ENCODE peak calls at places on chromosomes 12 and 14, in seven cellular contexts. One of them, this sample, is unnamed.

GRCh38 chr14:26596722-26597030 is 1.2 kb downstream of the NOVA1 start:
- DNase-seq in left ventricle myocardium inferior: peak
- DNase-seq in HFF-Myc: no peak
- DNase-seq in H7: no peak
- DNase-seq in AG04450: no peak
- DNase-seq in choroid plexus epithelial cell: no peak
- DNase-seq in testis: peak
- DNase-seq in this sample: no peak

GRCh38 chr14:77973246-77973645 is 173.3 kb downstream of the ADCK1 start:
- DNase-seq in left ventricle myocardium inferior: no peak
- DNase-seq in HFF-Myc: no peak
- DNase-seq in H7: no peak
- DNase-seq in AG04450: no peak
- DNase-seq in choroid plexus epithelial cell: no peak
- DNase-seq in testis: no peak
- DNase-seq in this sample: no peak

GRCh38 chr12:20596036-20596435 is 99.1 kb upstream of the SLCO1C1 start:
- DNase-seq in left ventricle myocardium inferior: no peak
- DNase-seq in HFF-Myc: no peak
- DNase-seq in H7: no peak
- DNase-seq in AG04450: no peak
- DNase-seq in choroid plexus epithelial cell: no peak
- DNase-seq in testis: no peak
- DNase-seq in this sample: no peak

GRCh38 chr12:64744422-64745258 is 14.6 kb downstream of the GNS start:
- DNase-seq in left ventricle myocardium inferior: no peak
- DNase-seq in HFF-Myc: no peak
- DNase-seq in H7: no peak
- DNase-seq in AG04450: no peak
- DNase-seq in choroid plexus epithelial cell: peak
- DNase-seq in testis: no peak
- DNase-seq in this sample: no peak

GRCh38 chr14:21525571-21525970 is 575 bp downstream of the SALL2 start:
- DNase-seq in left ventricle myocardium inferior: no peak
- DNase-seq in HFF-Myc: no peak
- DNase-seq in H7: no peak
- DNase-seq in AG04450: no peak
- DNase-seq in choroid plexus epithelial cell: peak
- DNase-seq in testis: no peak
- DNase-seq in this sample: no peak

GRCh38 chr12:94879542-94879941 is 124.0 kb downstream of the NDUFA12 start:
- DNase-seq in left ventricle myocardium inferior: no peak
- DNase-seq in HFF-Myc: peak
- DNase-seq in H7: peak
- DNase-seq in AG04450: no peak
- DNase-seq in choroid plexus epithelial cell: peak
- DNase-seq in testis: no peak
- DNase-seq in this sample: no peak

GRCh38 chr12:47021298-47021697 is 58.1 kb upstream of the PCED1B start:
- DNase-seq in left ventricle myocardium inferior: no peak
- DNase-seq in HFF-Myc: peak
- DNase-seq in H7: no peak
- DNase-seq in AG04450: peak
- DNase-seq in choroid plexus epithelial cell: peak
- DNase-seq in testis: no peak
- DNase-seq in this sample: no peak

GRCh38 chr12:119115296-119115905 is 63.3 kb upstream of the HSPB8 start:
- DNase-seq in left ventricle myocardium inferior: no peak
- DNase-seq in HFF-Myc: no peak
- DNase-seq in H7: peak
- DNase-seq in AG04450: peak
- DNase-seq in choroid plexus epithelial cell: peak
- DNase-seq in testis: peak
- DNase-seq in this sample: no peak

GRCh38 chr12:116241157-116241772 is 36.2 kb downstream of the MED13L start:
- DNase-seq in left ventricle myocardium inferior: no peak
- DNase-seq in HFF-Myc: no peak
- DNase-seq in H7: no peak
- DNase-seq in AG04450: no peak
- DNase-seq in choroid plexus epithelial cell: peak
- DNase-seq in testis: no peak
- DNase-seq in this sample: no peak

GRCh38 chr14:63438065-63438757 is 105.0 kb downstream of the PPP2R5E start:
- DNase-seq in left ventricle myocardium inferior: peak
- DNase-seq in HFF-Myc: peak
- DNase-seq in H7: peak
- DNase-seq in AG04450: peak
- DNase-seq in choroid plexus epithelial cell: peak
- DNase-seq in testis: peak
- DNase-seq in this sample: no peak

GRCh38 chr12:124994435-124994975 is 1.1 kb downstream of the BRI3BP start:
- DNase-seq in left ventricle myocardium inferior: no peak
- DNase-seq in HFF-Myc: no peak
- DNase-seq in H7: peak
- DNase-seq in AG04450: no peak
- DNase-seq in choroid plexus epithelial cell: no peak
- DNase-seq in testis: no peak
- DNase-seq in this sample: peak

GRCh38 chr12:110247340-110248095 is 33.5 kb upstream of the ATP2A2 start:
- DNase-seq in left ventricle myocardium inferior: peak
- DNase-seq in HFF-Myc: no peak
- DNase-seq in H7: no peak
- DNase-seq in AG04450: no peak
- DNase-seq in choroid plexus epithelial cell: peak
- DNase-seq in testis: no peak
- DNase-seq in this sample: no peak

GRCh38 chr12:108700833-108701450 is 30.4 kb downstream of the CORO1C start:
- DNase-seq in left ventricle myocardium inferior: no peak
- DNase-seq in HFF-Myc: no peak
- DNase-seq in H7: no peak
- DNase-seq in AG04450: no peak
- DNase-seq in choroid plexus epithelial cell: no peak
- DNase-seq in testis: no peak
- DNase-seq in this sample: no peak

GRCh38 chr12:121038861-121039654 is at the start of gene OASL:
- DNase-seq in left ventricle myocardium inferior: no peak
- DNase-seq in HFF-Myc: no peak
- DNase-seq in H7: no peak
- DNase-seq in AG04450: no peak
- DNase-seq in choroid plexus epithelial cell: peak
- DNase-seq in testis: no peak
- DNase-seq in this sample: peak

GRCh38 chr14:91202234-91202974 is 42.1 kb downstream of the GPR68 start:
- DNase-seq in left ventricle myocardium inferior: peak
- DNase-seq in HFF-Myc: no peak
- DNase-seq in H7: no peak
- DNase-seq in AG04450: no peak
- DNase-seq in choroid plexus epithelial cell: no peak
- DNase-seq in testis: peak
- DNase-seq in this sample: peak

GRCh38 chr14:26709019-26709418 is 111.2 kb upstream of the NOVA1 start:
- DNase-seq in left ventricle myocardium inferior: no peak
- DNase-seq in HFF-Myc: no peak
- DNase-seq in H7: no peak
- DNase-seq in AG04450: no peak
- DNase-seq in choroid plexus epithelial cell: no peak
- DNase-seq in testis: no peak
- DNase-seq in this sample: no peak

GRCh38 chr14:88934231-88934898 is 109.9 kb downstream of the TTC8 start:
- DNase-seq in left ventricle myocardium inferior: no peak
- DNase-seq in HFF-Myc: no peak
- DNase-seq in H7: no peak
- DNase-seq in AG04450: peak
- DNase-seq in choroid plexus epithelial cell: peak
- DNase-seq in testis: no peak
- DNase-seq in this sample: no peak

GRCh38 chr14:58072288-58073071 is 79.5 kb downstream of the ARMH4 start:
- DNase-seq in left ventricle myocardium inferior: no peak
- DNase-seq in HFF-Myc: no peak
- DNase-seq in H7: peak
- DNase-seq in AG04450: peak
- DNase-seq in choroid plexus epithelial cell: peak
- DNase-seq in testis: peak
- DNase-seq in this sample: no peak

GRCh38 chr12:84913151-84913550 is 552 bp upstream of the SLC6A15 start:
- DNase-seq in left ventricle myocardium inferior: no peak
- DNase-seq in HFF-Myc: no peak
- DNase-seq in H7: peak
- DNase-seq in AG04450: no peak
- DNase-seq in choroid plexus epithelial cell: peak
- DNase-seq in testis: peak
- DNase-seq in this sample: no peak
- H3K4me3 ChIP-seq in left ventricle myocardium inferior: peak
- H3K4me3 ChIP-seq in HFF-Myc: peak
- H3K4me3 ChIP-seq in H7: peak
- H3K4me3 ChIP-seq in AG04450: peak
- H3K4me3 ChIP-seq in choroid plexus epithelial cell: peak
- H3K4me3 ChIP-seq in testis: peak
- H3K4me3 ChIP-seq in this sample: no peak

GRCh38 chr14:105570482-105570881 is 44.1 kb downstream of the TMEM121 start:
- DNase-seq in left ventricle myocardium inferior: no peak
- DNase-seq in HFF-Myc: no peak
- DNase-seq in H7: no peak
- DNase-seq in AG04450: no peak
- DNase-seq in choroid plexus epithelial cell: no peak
- DNase-seq in testis: no peak
- DNase-seq in this sample: no peak

GRCh38 chr14:105563347-105563737 is 37.0 kb downstream of the TMEM121 start:
- DNase-seq in left ventricle myocardium inferior: no peak
- DNase-seq in HFF-Myc: no peak
- DNase-seq in H7: no peak
- DNase-seq in AG04450: no peak
- DNase-seq in choroid plexus epithelial cell: no peak
- DNase-seq in testis: no peak
- DNase-seq in this sample: no peak

DNA sequence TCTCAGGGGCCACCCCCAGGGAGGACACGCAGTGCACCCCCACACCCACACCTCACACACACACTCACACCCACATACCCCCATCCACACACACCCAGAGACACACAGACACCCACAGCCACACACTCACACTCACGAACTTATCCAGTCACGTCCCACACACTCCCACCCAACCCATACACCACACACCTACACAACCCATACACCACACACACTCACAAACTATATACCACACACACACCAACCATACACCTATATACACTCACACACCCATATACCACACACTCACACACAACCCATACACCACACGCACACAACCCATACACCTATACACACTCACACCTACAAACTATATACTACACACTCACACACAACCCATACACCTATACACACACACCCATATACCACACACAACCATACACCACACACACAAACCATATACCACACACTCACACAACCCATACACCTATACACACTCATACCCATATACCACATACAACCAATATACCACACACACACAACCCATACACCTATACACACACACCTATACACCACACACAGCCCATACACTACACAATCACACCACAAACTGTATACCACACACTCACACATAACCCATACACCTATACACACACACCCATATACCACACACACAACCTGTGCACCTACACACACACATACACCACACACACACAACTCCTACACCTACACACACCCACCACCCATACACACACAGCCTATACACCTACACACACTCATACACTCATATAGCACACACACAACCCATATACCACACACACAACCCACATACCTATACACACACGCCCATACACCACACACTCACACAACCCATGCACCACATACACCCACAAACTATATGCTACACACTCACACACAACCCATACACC is 42.7 kb downstream of the TMEM121 start:
- DNase-seq in left ventricle myocardium inferior: no peak
- DNase-seq in HFF-Myc: no peak
- DNase-seq in H7: no peak
- DNase-seq in AG04450: no peak
- DNase-seq in choroid plexus epithelial cell: no peak
- DNase-seq in testis: no peak
- DNase-seq in this sample: no peak
- H3K4me3 ChIP-seq in left ventricle myocardium inferior: no peak
- H3K4me3 ChIP-seq in HFF-Myc: no peak
- H3K4me3 ChIP-seq in H7: no peak
- H3K4me3 ChIP-seq in AG04450: no peak
- H3K4me3 ChIP-seq in choroid plexus epithelial cell: no peak
- H3K4me3 ChIP-seq in testis: no peak
- H3K4me3 ChIP-seq in this sample: no peak

DNA sequence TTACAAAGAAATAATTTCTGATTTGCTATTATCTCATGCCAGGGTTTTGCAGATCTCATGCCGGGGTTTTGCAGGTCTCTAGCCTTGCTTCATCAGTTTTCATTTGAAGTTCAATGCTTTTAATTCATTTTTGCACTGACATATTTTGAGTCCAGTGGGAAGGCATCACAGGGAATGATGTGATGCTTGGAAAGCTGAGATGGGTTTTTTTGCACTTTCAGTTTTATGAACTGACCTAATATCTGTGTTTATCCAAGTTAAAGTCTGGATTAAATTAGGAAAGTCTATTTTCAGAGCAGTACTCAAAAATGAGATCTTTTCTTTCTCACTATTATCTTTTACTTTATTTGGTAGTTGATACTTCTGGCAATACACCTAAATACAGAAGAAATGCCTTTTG is 23.6 kb upstream of the REP15 start:
- DNase-seq in left ventricle myocardium inferior: no peak
- DNase-seq in HFF-Myc: no peak
- DNase-seq in H7: no peak
- DNase-seq in AG04450: no peak
- DNase-seq in choroid plexus epithelial cell: no peak
- DNase-seq in testis: no peak
- DNase-seq in this sample: no peak
- H3K4me3 ChIP-seq in left ventricle myocardium inferior: peak
- H3K4me3 ChIP-seq in HFF-Myc: no peak
- H3K4me3 ChIP-seq in H7: no peak
- H3K4me3 ChIP-seq in AG04450: no peak
- H3K4me3 ChIP-seq in choroid plexus epithelial cell: no peak
- H3K4me3 ChIP-seq in testis: no peak
- H3K4me3 ChIP-seq in this sample: no peak

GRCh38 chr12:53012928-53013327 is 6.7 kb downstream of the EIF4B start:
- DNase-seq in left ventricle myocardium inferior: no peak
- DNase-seq in HFF-Myc: no peak
- DNase-seq in H7: no peak
- DNase-seq in AG04450: no peak
- DNase-seq in choroid plexus epithelial cell: no peak
- DNase-seq in testis: no peak
- DNase-seq in this sample: no peak

GRCh38 chr12:53014709-53015108 is 8.5 kb downstream of the EIF4B start:
- DNase-seq in left ventricle myocardium inferior: no peak
- DNase-seq in HFF-Myc: no peak
- DNase-seq in H7: no peak
- DNase-seq in AG04450: no peak
- DNase-seq in choroid plexus epithelial cell: no peak
- DNase-seq in testis: no peak
- DNase-seq in this sample: no peak

GRCh38 chr12:53006810-53007742 is 820 bp downstream of the EIF4B start:
- DNase-seq in left ventricle myocardium inferior: peak
- DNase-seq in HFF-Myc: no peak
- DNase-seq in H7: peak
- DNase-seq in AG04450: peak
- DNase-seq in choroid plexus epithelial cell: peak
- DNase-seq in testis: peak
- DNase-seq in this sample: peak

GRCh38 chr12:53011889-53012288 is 5.6 kb downstream of the EIF4B start:
- DNase-seq in left ventricle myocardium inferior: no peak
- DNase-seq in HFF-Myc: no peak
- DNase-seq in H7: no peak
- DNase-seq in AG04450: no peak
- DNase-seq in choroid plexus epithelial cell: no peak
- DNase-seq in testis: no peak
- DNase-seq in this sample: no peak

GRCh38 chr12:53010955-53011354 is 4.7 kb downstream of the EIF4B start:
- DNase-seq in left ventricle myocardium inferior: no peak
- DNase-seq in HFF-Myc: no peak
- DNase-seq in H7: no peak
- DNase-seq in AG04450: no peak
- DNase-seq in choroid plexus epithelial cell: no peak
- DNase-seq in testis: no peak
- DNase-seq in this sample: no peak
- H3K4me3 ChIP-seq in left ventricle myocardium inferior: no peak
- H3K4me3 ChIP-seq in HFF-Myc: no peak
- H3K4me3 ChIP-seq in H7: no peak
- H3K4me3 ChIP-seq in AG04450: no peak
- H3K4me3 ChIP-seq in choroid plexus epithelial cell: no peak
- H3K4me3 ChIP-seq in testis: no peak
- H3K4me3 ChIP-seq in this sample: no peak

This sample was measured in spleen.